ENCODE peak calls at places on chromosome 12, in four cellular contexts. U is mesenchymal stem cell, S is neuronal stem cell, R is mesendoderm. M is an unnamed sample.

GRCh38 chr12:46382425-46382973 is 9.9 kb upstream of the SLC38A2 start:
- DNase-seq in S (no peak), U (peak), R (no peak), M (no peak)

GRCh38 chr12:57133013-57133569 is 4.8 kb downstream of the LRP1 start:
- DNase-seq in R (peak), U (no peak), S (no peak), M (peak)

GRCh38 chr12:58211211-58211610 is 269.8 kb downstream of the ATP23 start:
- DNase-seq in S (no peak), R (no peak), U (no peak), M (no peak)

GRCh38 chr12:94272280-94272679 is 123.9 kb downstream of the PLXNC1 start:
- DNase-seq in U (no peak), S (no peak), R (no peak), M (no peak)

GRCh38 chr12:95339086-95339788 is 121.6 kb downstream of the VEZT start:
- DNase-seq in R (no peak), S (no peak), U (no peak), M (no peak)

GRCh38 chr12:123743002-123743401 is 19.1 kb upstream of the DNAH10 start:
- DNase-seq in U (no peak), R (no peak), S (no peak), M (no peak)

GRCh38 chr12:130436741-130437501 is 99.2 kb downstream of the PIWIL1 start:
- DNase-seq in S (no peak), U (no peak), R (no peak), M (no peak)

GRCh38 chr12:119788783-119789182 is 88.3 kb downstream of the CIT start:
- DNase-seq in U (peak), R (no peak), S (no peak), M (peak)

GRCh38 chr12:96237465-96238077 is 43.4 kb downstream of the ELK3 start:
- DNase-seq in U (peak), S (no peak), R (no peak), M (peak)

GRCh38 chr12:65699251-65699650 is 125.0 kb upstream of the HMGA2 start:
- DNase-seq in S (no peak), U (peak), R (no peak), M (peak)

GRCh38 chr12:117387832-117388231 is 26.4 kb upstream of the NOS1 start:
- DNase-seq in U (no peak), S (no peak), R (no peak), M (no peak)

GRCh38 chr12:15527201-15527782 is 205.0 kb downstream of the PTPRO start:
- DNase-seq in S (no peak), U (peak), R (peak), M (peak)

GRCh38 chr12:62248873-62249272 is 11.3 kb upstream of the USP15 start:
- DNase-seq in S (no peak), R (no peak), U (no peak), M (no peak)

GRCh38 chr12:6960291-6961277 is 9.4 kb downstream of the PTPN6 start:
- DNase-seq in S (no peak), R (peak), U (no peak), M (peak)

GRCh38 chr12:15276088-15276698 is 46.1 kb upstream of the PTPRO start:
- DNase-seq in S (peak), R (peak), U (peak), M (peak)

GRCh38 chr12:104353012-104353981 is 49.8 kb downstream of the EID3 start:
- DNase-seq in R (no peak), S (no peak), U (no peak), M (no peak)

GRCh38 chr12:124032265-124032886 is 59.4 kb downstream of the ZNF664 start:
- DNase-seq in U (peak), S (peak), R (peak), M (peak)

GRCh38 chr12:65607271-65607880 is 216.9 kb upstream of the HMGA2 start:
- DNase-seq in U (no peak), S (no peak), R (peak), M (no peak)

GRCh38 chr12:47079365-47079893 is at the start of gene PCED1B:
- DNase-seq in S (peak), R (peak), U (peak), M (peak)

GRCh38 chr12:95959107-95959506 is 16.0 kb downstream of the AMDHD1 start:
- DNase-seq in S (no peak), R (peak), U (peak), M (peak)

GRCh38 chr12:93982847-93983315 is 165.5 kb upstream of the PLXNC1 start:
- DNase-seq in R (peak), S (no peak), U (peak), M (peak)

GRCh38 chr12:99450231-99450630 is 197.3 kb upstream of the GARIN6 start:
- DNase-seq in U (no peak), R (no peak), S (no peak), M (no peak)

GRCh38 chr12:106672308-106673085 is 89.7 kb downstream of the RFX4 start:
- DNase-seq in U (no peak), S (peak), R (peak), M (no peak)

GRCh38 chr12:77645966-77646598 is 184.6 kb upstream of the NAV3 start:
- DNase-seq in R (peak), S (peak), U (no peak), M (no peak)

GRCh38 chr12:10130042-10130441 is at the start of gene CLEC7A:
- DNase-seq in S (no peak), U (no peak), R (no peak), M (no peak)

GRCh38 chr12:59431266-59431665 is 164.6 kb upstream of the SLC16A7 start:
- DNase-seq in S (no peak), R (peak), U (peak), M (peak)

GRCh38 chr12:95385646-95386045 is 88.3 kb upstream of the METAP2 start:
- DNase-seq in U (no peak), R (no peak), S (no peak), M (peak)

GRCh38 chr12:70080577-70080976 is 162.7 kb upstream of the CNOT2 start:
- DNase-seq in R (no peak), U (no peak), S (no peak), M (no peak)

GRCh38 chr12:6241495-6241894 is 41.3 kb downstream of the CD9 start:
- DNase-seq in S (no peak), R (no peak), U (no peak), M (no peak)

GRCh38 chr12:50195832-50196231 is 28.7 kb upstream of the CERS5 start:
- DNase-seq in U (no peak), S (no peak), R (no peak), M (no peak)

GRCh38 chr12:85828576-85828975 is 7.6 kb downstream of the RASSF9 start:
- DNase-seq in U (no peak), R (no peak), S (no peak), M (no peak)

GRCh38 chr12:95739561-95740313 is 50.8 kb downstream of the NTN4 start:
- DNase-seq in R (no peak), U (no peak), S (no peak), M (no peak)

GRCh38 chr12:128069359-128069997 is 197.5 kb upstream of the TMEM132C start:
- DNase-seq in U (peak), S (peak), R (peak), M (peak)

DNA sequence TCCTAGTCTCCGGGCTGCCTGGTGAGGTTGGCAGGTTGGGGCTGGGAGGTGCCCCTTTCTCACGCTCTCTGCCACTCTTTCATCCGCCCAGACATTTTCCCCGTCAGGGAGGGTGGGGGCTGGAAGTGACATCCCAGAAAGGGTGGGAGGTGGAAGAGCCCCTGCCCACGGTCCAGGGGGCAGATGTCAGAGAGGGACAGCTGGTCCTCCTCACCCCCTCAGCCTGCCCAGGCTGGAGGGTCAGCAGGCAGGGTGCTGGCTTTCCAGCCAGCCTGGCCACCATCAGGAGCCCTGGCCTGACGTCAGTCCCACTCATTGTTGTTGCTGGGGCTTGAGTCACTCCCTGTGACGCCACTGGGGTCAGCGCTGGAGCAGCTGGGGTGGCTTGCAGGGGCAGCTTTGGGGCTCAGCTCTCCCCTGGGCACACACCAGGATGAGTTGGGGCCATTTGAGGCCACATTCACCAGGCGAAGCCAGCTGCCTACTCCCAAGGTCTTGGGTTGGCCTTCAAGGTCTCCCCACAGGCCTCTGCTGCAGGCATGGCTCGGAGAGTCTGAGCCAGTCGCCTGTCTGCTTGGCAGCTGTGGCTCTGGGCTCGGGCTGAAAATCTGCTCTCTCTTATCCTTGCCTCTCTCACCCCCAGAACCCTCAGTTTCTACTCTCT is 5.7 kb upstream of the ATG101 start:
- DNase-seq in S (no peak), R (no peak), U (peak), M (peak)
- H2AK5ac ChIP-seq in S (peak), R (no peak), U (no peak), M (peak)

GRCh38 chr12:132560831-132561783 is 49.3 kb downstream of the LRCOL1 start:
- DNase-seq in R (peak), U (peak), S (peak), M (peak)

GRCh38 chr12:132559652-132560420 is 50.5 kb downstream of the LRCOL1 start:
- DNase-seq in S (no peak), R (peak), U (peak), M (peak)

GRCh38 chr12:132561784-132562156 is 48.6 kb downstream of the LRCOL1 start:
- DNase-seq in U (peak), R (peak), S (no peak), M (no peak)

GRCh38 chr12:132558861-132559623 is 51.3 kb downstream of the LRCOL1 start:
- DNase-seq in R (no peak), S (no peak), U (no peak), M (no peak)

DNA sequence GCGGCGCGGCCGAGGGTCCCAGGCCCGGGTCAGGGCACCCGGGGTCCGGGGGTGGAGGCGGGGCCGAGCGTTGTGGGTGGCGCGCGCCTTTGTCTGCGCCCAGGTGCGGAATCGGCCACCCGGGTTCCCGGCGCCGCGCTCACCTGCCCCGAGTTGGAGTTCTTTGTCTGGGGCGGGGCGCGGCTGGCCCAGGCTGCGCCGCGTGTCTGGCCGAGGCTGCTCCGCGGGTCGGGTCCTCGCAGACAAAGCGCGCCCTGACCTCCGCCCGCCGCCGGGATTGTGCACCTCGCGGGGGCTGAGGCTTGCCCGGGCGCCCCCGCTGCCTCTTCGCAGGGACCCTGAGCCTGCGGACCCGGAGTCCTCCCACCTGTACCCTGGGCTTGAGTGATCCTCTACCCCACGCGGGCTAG is 50.0 kb downstream of the LRCOL1 start:
- DNase-seq in U (no peak), S (no peak), R (peak), M (no peak)
- H2AK5ac ChIP-seq in U (no peak), S (peak), R (no peak), M (no peak)

GRCh38 chr12:115508990-115509389 is 768.5 kb downstream of the MED13L start:
- DNase-seq in R (no peak), S (no peak), U (no peak), M (no peak)

GRCh38 chr12:115504241-115504941 is 773.1 kb downstream of the MED13L start:
- DNase-seq in R (no peak), U (no peak), S (no peak), M (no peak)

GRCh38 chr12:115511305-115511704 is 766.2 kb downstream of the MED13L start:
- DNase-seq in R (no peak), S (no peak), U (no peak), M (no peak)

GRCh38 chr12:115506822-115507629 is 770.5 kb downstream of the MED13L start:
- DNase-seq in R (peak), U (no peak), S (no peak), M (no peak)

GRCh38 chr12:115507951-115508722 is 769.4 kb downstream of the MED13L start:
- DNase-seq in U (no peak), R (peak), S (peak), M (no peak)
- H2AK5ac ChIP-seq in U (no peak), R (no peak), S (no peak), M (no peak)

DNA sequence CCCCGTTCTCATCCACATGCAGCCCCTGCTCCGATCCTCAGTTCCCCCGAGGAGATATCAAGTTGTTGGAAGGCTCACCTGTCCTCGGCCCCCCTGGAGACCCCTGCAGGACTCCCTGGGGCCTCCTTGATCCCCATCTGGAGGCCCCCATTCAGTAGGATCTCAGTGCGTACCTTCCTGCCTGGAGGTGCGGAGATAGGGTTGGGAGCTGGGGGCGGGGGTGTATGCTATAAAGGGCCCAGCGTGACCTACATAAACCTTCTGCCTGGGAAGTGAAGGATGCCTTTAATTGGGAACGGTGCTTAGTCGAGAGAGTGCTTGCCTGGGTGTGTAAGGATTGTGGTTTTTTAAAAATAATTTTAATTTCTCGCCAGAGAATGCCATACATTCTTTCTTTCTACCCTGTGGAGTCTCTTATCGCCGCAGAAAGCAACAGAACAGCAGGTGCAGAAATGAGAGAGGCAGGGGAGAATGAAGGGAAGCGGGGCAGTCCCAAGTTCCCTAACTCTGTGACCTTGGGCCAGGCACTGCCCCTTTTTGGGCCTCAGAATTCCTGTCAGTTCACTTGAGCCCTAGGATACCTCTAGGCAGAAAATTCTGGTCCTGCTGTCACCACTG is 153.7 kb downstream of the TSPAN9 start:
- DNase-seq in R (no peak), S (no peak), U (no peak), M (no peak)
- H2AK5ac ChIP-seq in R (no peak), S (no peak), U (peak), M (peak)

GRCh38 chr12:110002691-110003515 is 3.7 kb downstream of the ANKRD13A start:
- DNase-seq in S (no peak), R (no peak), U (no peak), M (peak)
- H2AK5ac ChIP-seq in S (no peak), R (no peak), U (no peak), M (peak)

GRCh38 chr12:132713123-132713522 is 2.5 kb downstream of the PGAM5 start:
- DNase-seq in U (no peak), S (no peak), R (no peak), M (no peak)

GRCh38 chr12:132711169-132711843 is 664 bp downstream of the PGAM5 start:
- DNase-seq in U (peak), R (peak), S (no peak), M (peak)

GRCh38 chr12:132708150-132708549 is 2.5 kb upstream of the PGAM5 start:
- DNase-seq in R (no peak), U (no peak), S (no peak), M (no peak)

GRCh38 chr12:132710062-132710421 is 600 bp upstream of the PGAM5 start:
- DNase-seq in R (no peak), S (no peak), U (no peak), M (no peak)

DNA sequence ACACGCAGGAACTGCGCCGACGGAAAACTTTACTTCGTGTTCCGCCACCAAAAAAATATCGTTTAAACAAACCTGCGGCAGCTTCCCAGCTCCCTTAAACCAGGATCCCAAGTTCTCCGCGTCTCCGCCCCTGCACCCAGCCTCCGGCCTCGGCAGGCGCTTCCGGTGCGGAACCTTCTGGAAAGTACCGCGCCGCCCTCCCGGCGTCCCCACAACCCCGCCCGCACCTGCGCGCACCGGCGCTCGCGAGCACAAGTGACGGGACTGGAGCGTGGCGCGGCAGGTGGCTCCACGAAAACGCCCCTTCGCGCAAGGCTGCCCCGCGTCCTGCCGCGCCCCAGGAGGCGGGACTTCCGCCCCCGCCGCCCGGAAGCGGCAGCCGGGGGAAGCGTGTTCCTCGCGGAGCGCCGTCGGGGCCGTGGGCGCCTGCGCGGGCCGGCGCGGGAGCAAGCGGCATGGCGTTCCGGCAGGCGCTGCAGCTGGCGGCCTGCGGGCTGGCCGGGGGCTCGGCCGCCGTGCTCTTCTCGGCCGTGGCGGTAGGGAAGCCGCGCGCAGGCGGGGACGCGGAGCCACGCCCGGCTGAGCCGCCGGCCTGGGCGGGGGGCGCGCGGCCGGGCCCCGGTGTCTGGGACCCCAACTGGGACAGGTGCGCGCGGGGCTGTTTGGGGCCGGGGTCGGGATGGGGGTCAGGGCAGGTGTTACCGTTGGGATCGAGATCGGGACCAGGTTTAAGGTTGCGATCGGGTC is at the start of gene PGAM5:
- DNase-seq in R (peak), U (peak), S (peak), M (peak)
- H2AK5ac ChIP-seq in R (peak), U (no peak), S (peak), M (peak)

GRCh38 chr12:26744042-26744626 is 88.9 kb downstream of the ITPR2 start:
- DNase-seq in R (no peak), U (no peak), S (no peak), M (no peak)

GRCh38 chr12:26748741-26749431 is 84.1 kb downstream of the ITPR2 start:
- DNase-seq in R (peak), U (peak), S (no peak), M (peak)

GRCh38 chr12:26748412-26748740 is 84.6 kb downstream of the ITPR2 start:
- DNase-seq in S (no peak), R (no peak), U (no peak), M (no peak)

GRCh38 chr12:26744697-26745440 is 88.1 kb downstream of the ITPR2 start:
- DNase-seq in U (no peak), S (no peak), R (no peak), M (no peak)

DNA sequence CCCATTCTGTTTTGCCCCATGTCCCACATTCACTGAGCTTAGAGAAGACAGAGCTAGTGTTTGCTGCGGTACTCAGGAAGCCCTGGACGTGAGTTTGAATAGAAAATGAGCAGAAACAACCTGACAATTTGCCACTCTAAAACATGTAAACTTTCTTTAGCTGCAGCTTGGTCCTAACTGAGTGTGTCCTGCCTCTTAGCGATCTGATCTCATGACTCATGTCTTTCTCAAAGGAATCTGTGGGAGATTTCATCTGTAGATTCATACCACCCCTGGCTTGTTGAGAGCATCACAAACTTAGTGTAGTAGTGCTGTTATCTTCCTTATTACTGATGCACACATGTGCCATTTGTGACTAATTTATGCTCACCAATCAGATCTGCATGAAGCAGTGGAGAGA is 86.7 kb downstream of the ITPR2 start:
- DNase-seq in R (peak), S (no peak), U (peak), M (peak)
- H2AK5ac ChIP-seq in R (no peak), S (no peak), U (no peak), M (no peak)